ENCODE peak calls at places on chromosomes 11 and 22, in four cellular contexts. Y is GM12878, B is K562, T is HepG2. H is an unnamed sample. For H3K4me1, the result is how much of the 10 kb centered on the place peaks cover.

GRCh38 chr22:46116491-46116958 is 33.8 kb upstream of the PPARA start:
- DNase-seq in Y (peak), T (peak), B (peak), H (peak)

GRCh38 chr11:69131644-69132300 is 24.0 kb upstream of the SMIM38 start:
- DNase-seq in B (peak), T (peak), Y (no peak), H (peak)

GRCh38 chr22:30205281-30206115 is 41.1 kb downstream of the LIF start:
- DNase-seq in B (no peak), T (peak), Y (no peak), H (no peak)

GRCh38 chr11:416051-416756 is 1.4 kb upstream of the SIGIRR start:
- DNase-seq in B (no peak), Y (no peak), T (no peak), H (peak)

GRCh38 chr11:126083829-126084607 is 21.4 kb upstream of the CDON start:
- DNase-seq in B (no peak), Y (no peak), T (no peak), H (no peak)

GRCh38 chr11:97398246-97398645 is 1008.4 kb downstream of the JRKL start:
- DNase-seq in T (no peak), B (no peak), Y (no peak), H (no peak)

GRCh38 chr11:128956401-128957203 is 13.9 kb upstream of the TP53AIP1 start:
- DNase-seq in Y (peak), T (peak), B (peak), H (peak)

GRCh38 chr11:76787911-76788596 is 4.9 kb downstream of the TSKU start:
- DNase-seq in B (peak), T (peak), Y (no peak), H (no peak)

GRCh38 chr11:3957437-3957836 is 102.0 kb downstream of the STIM1 start:
- DNase-seq in T (no peak), B (no peak), Y (no peak), H (no peak)

GRCh38 chr22:42397332-42398246 is 34.6 kb downstream of the NFAM1 start:
- DNase-seq in T (no peak), Y (peak), B (no peak), H (no peak)

GRCh38 chr22:23065069-23065451 is 5.3 kb upstream of the GNAZ start:
- DNase-seq in Y (no peak), T (no peak), B (peak), H (no peak)

GRCh38 chr11:76690736-76691135 is 20.2 kb upstream of the LRRC32 start:
- DNase-seq in B (no peak), Y (no peak), T (no peak), H (no peak)

GRCh38 chr11:33742249-33742851 is 6.1 kb upstream of the CD59 start:
- DNase-seq in T (no peak), B (no peak), Y (no peak), H (no peak)

GRCh38 chr22:29270475-29271271 is 2.6 kb downstream of the EWSR1 start:
- DNase-seq in B (no peak), Y (no peak), T (peak), H (no peak)

GRCh38 chr11:133619973-133620372 is 87.7 kb upstream of the OPCML start:
- DNase-seq in T (peak), Y (peak), B (no peak), H (peak)

GRCh38 chr11:70270877-70271634 is 566 bp downstream of the PPFIA1 start:
- DNase-seq in Y (no peak), T (peak), B (peak), H (peak)

GRCh38 chr11:33211588-33211987 is 45.6 kb upstream of the HIPK3 start:
- DNase-seq in Y (no peak), B (no peak), T (peak), H (no peak)

GRCh38 chr11:57638005-57638760 is 11.5 kb downstream of the YPEL4 start:
- DNase-seq in Y (no peak), B (no peak), T (peak), H (peak)

GRCh38 chr11:34151166-34151565 is 45.7 kb downstream of the NAT10 start:
- DNase-seq in Y (no peak), T (no peak), B (no peak), H (no peak)

GRCh38 chr22:20128902-20129746 is 2.5 kb upstream of the ZDHHC8 start:
- DNase-seq in B (peak), Y (no peak), T (peak), H (peak)

GRCh38 chr11:134485316-134485715 is 73.3 kb upstream of the B3GAT1 start:
- DNase-seq in Y (no peak), T (no peak), B (no peak), H (no peak)

GRCh38 chr22:49211176-49211575 is 616.5 kb downstream of the BRD1 start:
- DNase-seq in Y (no peak), B (no peak), T (no peak), H (no peak)

GRCh38 chr11:74019860-74020259 is 11.0 kb upstream of the UCP3 start:
- DNase-seq in Y (peak), T (no peak), B (no peak), H (no peak)

GRCh38 chr11:693887-694562 is 997 bp downstream of the DEAF1 start:
- DNase-seq in Y (no peak), T (no peak), B (peak), H (no peak)

GRCh38 chr11:120209750-120210650 is 832 bp upstream of the OAF start:
- DNase-seq in B (no peak), Y (no peak), T (no peak), H (no peak)

GRCh38 chr11:45517171-45517770 is 148.2 kb downstream of the CHST1 start:
- DNase-seq in B (no peak), Y (no peak), T (no peak), H (no peak)

GRCh38 chr11:25928076-25928475 is 403.9 kb upstream of the ANO3 start:
- DNase-seq in B (no peak), T (no peak), Y (no peak), H (no peak)

GRCh38 chr11:68213135-68213515 is at the start of gene KMT5B:
- DNase-seq in B (no peak), Y (no peak), T (no peak), H (peak)

GRCh38 chr11:34052608-34053160 is 1.2 kb downstream of the CAPRIN1 start:
- DNase-seq in B (peak), Y (no peak), T (no peak), H (peak)

GRCh38 chr22:28282346-28282745 is 363.3 kb upstream of the PITPNB start:
- DNase-seq in B (no peak), Y (no peak), T (no peak), H (peak)

GRCh38 chr11:86360775-86361395 is 13.8 kb upstream of the CCDC81 start:
- DNase-seq in B (no peak), Y (no peak), T (peak), H (peak)

GRCh38 chr11:13479688-13480087 is 16.1 kb downstream of the PTH start:
- DNase-seq in T (no peak), Y (no peak), B (no peak), H (no peak)

GRCh38 chr11:210122-210802 is 2.8 kb downstream of the RIC8A start:
- DNase-seq in Y (no peak), T (no peak), B (no peak), H (no peak)

GRCh38 chr22:44364750-44365118 is 52.0 kb upstream of the SHISAL1 start:
- DNase-seq in B (no peak), Y (no peak), T (no peak), H (no peak)

GRCh38 chr11:131649861-131650260 is 279.4 kb downstream of the NTM start:
- DNase-seq in T (no peak), Y (no peak), B (no peak), H (no peak)

GRCh38 chr11:131584694-131585592 is 214.5 kb downstream of the NTM start:
- DNase-seq in B (peak), Y (no peak), T (no peak), H (peak)

GRCh38 chr11:72037554-72038311 is 39.0 kb downstream of the IL18BP start:
- DNase-seq in Y (no peak), T (no peak), B (no peak), H (no peak)

GRCh38 chr22:33397381-33397907 is 339.3 kb upstream of the SYN3 start:
- DNase-seq in T (no peak), B (no peak), Y (no peak), H (no peak)

GRCh38 chr11:8321876-8322275 is 58.2 kb upstream of the LMO1 start:
- DNase-seq in B (no peak), T (no peak), Y (no peak), H (no peak)
- TF ChIP-seq CREB1 in B (no peak), T (no peak), Y (no peak), H (no peak)

GRCh38 chr11:12166299-12167092 is 56.1 kb downstream of the MICAL2 start:
- DNase-seq in Y (no peak), T (no peak), B (no peak), H (no peak)
- H3K4me1 ChIP-seq in Y (under half), T (under half), B (under half), H (under half)

GRCh38 chr11:2791521-2792375 is 92.0 kb upstream of the KCNQ1OT1 start:
- DNase-seq in Y (no peak), B (no peak), T (no peak), H (peak)
- TF ChIP-seq CREB1 in Y (no peak), B (no peak), T (no peak), H (no peak)

GRCh38 chr11:12101318-12101717 is 9.1 kb upstream of the MICAL2 start:
- DNase-seq in T (no peak), B (no peak), Y (no peak), H (no peak)
- H3K4me1 ChIP-seq in T (under half), B (under half), Y (under half), H (under half)

GRCh38 chr11:36530840-36531239 is 20.8 kb upstream of the TRAF6 start:
- DNase-seq in Y (no peak), B (no peak), T (no peak), H (no peak)
- TF ChIP-seq CREB1 in Y (no peak), B (no peak), T (no peak), H (no peak)

DNA sequence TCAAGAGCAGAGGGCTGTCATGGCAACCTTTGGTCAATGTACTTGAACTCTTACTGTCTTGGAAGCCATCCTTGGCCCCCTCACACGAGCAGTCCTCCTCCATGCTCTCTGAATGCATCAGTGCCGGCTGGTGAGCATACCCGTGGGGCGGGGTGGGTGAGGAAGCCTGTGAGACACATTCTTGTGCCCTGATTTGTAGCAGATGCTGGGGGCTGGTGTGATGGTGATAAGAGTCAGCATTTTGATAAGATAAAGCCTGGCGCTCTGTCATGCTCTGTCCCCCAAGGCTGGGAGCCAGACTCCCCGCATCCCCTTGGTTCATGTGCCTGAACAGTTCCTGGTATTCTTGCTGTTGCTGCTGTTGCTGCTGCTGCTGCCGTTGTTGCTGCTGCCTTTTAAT is 20.5 kb upstream of the APOA1 start:
- DNase-seq in B (no peak), T (no peak), Y (no peak), H (no peak)
- H3K4me1 ChIP-seq in B (under half), T (under half), Y (under half), H (under half)

GRCh38 chr11:63764712-63765631 is 3.6 kb downstream of the ZFTA start:
- DNase-seq in T (peak), B (no peak), Y (no peak), H (peak)
- TF ChIP-seq CREB1 in T (no peak), B (no peak), Y (no peak), H (no peak)

DNA sequence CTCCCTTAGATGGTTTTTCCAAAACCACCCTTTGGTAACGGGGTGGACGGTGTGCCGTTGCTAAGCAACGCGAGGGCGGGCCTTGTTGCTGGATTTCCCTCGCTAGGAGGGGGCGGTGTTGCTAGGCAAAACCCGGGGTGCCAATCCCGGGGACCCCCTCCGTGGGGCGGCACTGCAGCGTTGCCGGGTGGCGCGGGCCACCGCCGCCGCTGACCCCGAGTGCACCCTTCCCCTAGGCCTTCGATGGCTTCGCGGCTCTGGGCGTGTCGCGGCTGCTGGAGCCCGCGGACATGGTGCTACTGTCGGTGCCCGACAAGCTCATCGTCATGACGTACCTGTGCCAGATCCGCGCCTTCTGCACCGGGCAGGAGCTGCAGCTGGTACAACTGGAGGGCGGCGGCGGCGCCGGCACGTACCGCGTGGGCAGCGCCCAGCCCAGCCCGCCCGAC is 8.9 kb downstream of the EHBP1L1 start:
- DNase-seq in Y (no peak), B (peak), T (no peak), H (peak)
- H3K4me1 ChIP-seq in Y (under half), B (under half), T (under half), H (under half)

H was measured in GM23338.